ENCODE peak calls at places on chromosomes 12 and 14, in five cellular contexts. One of them, this sample, is unnamed.

GRCh38 chr12:46221255-46222128 is 47.4 kb downstream of the SLC38A1 start:
- DNase-seq in posterior cingulate gyrus: no peak
- DNase-seq in amniotic epithelial cell: peak
- DNase-seq in T-helper 1 cell: no peak
- DNase-seq in NCI-H510A treated with DMSO at 0.1 percent for 48 hours: no peak
- DNase-seq in this sample: no peak

GRCh38 chr12:108495054-108495453 is 20.0 kb upstream of the FICD start:
- DNase-seq in posterior cingulate gyrus: no peak
- DNase-seq in amniotic epithelial cell: peak
- DNase-seq in T-helper 1 cell: no peak
- DNase-seq in NCI-H510A treated with DMSO at 0.1 percent for 48 hours: no peak
- DNase-seq in this sample: no peak

GRCh38 chr14:61196792-61197191 is 84.3 kb downstream of the TMEM30B start:
- DNase-seq in posterior cingulate gyrus: no peak
- DNase-seq in amniotic epithelial cell: no peak
- DNase-seq in T-helper 1 cell: no peak
- DNase-seq in NCI-H510A treated with DMSO at 0.1 percent for 48 hours: peak
- DNase-seq in this sample: no peak

GRCh38 chr14:68704736-68705720 is 87.8 kb downstream of the ZFP36L1 start:
- DNase-seq in posterior cingulate gyrus: no peak
- DNase-seq in amniotic epithelial cell: peak
- DNase-seq in T-helper 1 cell: no peak
- DNase-seq in NCI-H510A treated with DMSO at 0.1 percent for 48 hours: no peak
- DNase-seq in this sample: no peak

GRCh38 chr12:56522486-56523193 is 1.0 kb downstream of the RBMS2 start:
- DNase-seq in posterior cingulate gyrus: no peak
- DNase-seq in amniotic epithelial cell: peak
- DNase-seq in T-helper 1 cell: no peak
- DNase-seq in NCI-H510A treated with DMSO at 0.1 percent for 48 hours: no peak
- DNase-seq in this sample: no peak

GRCh38 chr12:124524231-124524925 is 43.0 kb downstream of the NCOR2 start:
- DNase-seq in posterior cingulate gyrus: no peak
- DNase-seq in amniotic epithelial cell: peak
- DNase-seq in T-helper 1 cell: no peak
- DNase-seq in NCI-H510A treated with DMSO at 0.1 percent for 48 hours: no peak
- DNase-seq in this sample: no peak

GRCh38 chr12:53486730-53487487 is 12.3 kb downstream of the MAP3K12 start:
- DNase-seq in posterior cingulate gyrus: no peak
- DNase-seq in amniotic epithelial cell: no peak
- DNase-seq in T-helper 1 cell: no peak
- DNase-seq in NCI-H510A treated with DMSO at 0.1 percent for 48 hours: no peak
- DNase-seq in this sample: no peak

GRCh38 chr12:11896530-11896929 is 174.2 kb upstream of the BCL2L14 start:
- DNase-seq in posterior cingulate gyrus: no peak
- DNase-seq in amniotic epithelial cell: no peak
- DNase-seq in T-helper 1 cell: no peak
- DNase-seq in NCI-H510A treated with DMSO at 0.1 percent for 48 hours: peak
- DNase-seq in this sample: no peak

GRCh38 chr12:118357327-118358007 is 15.2 kb downstream of the TAOK3 start:
- DNase-seq in posterior cingulate gyrus: no peak
- DNase-seq in amniotic epithelial cell: peak
- DNase-seq in T-helper 1 cell: peak
- DNase-seq in NCI-H510A treated with DMSO at 0.1 percent for 48 hours: peak
- DNase-seq in this sample: no peak

GRCh38 chr12:4271433-4272013 is 2.0 kb upstream of the CCND2 start:
- DNase-seq in posterior cingulate gyrus: no peak
- DNase-seq in amniotic epithelial cell: no peak
- DNase-seq in T-helper 1 cell: no peak
- DNase-seq in NCI-H510A treated with DMSO at 0.1 percent for 48 hours: no peak
- DNase-seq in this sample: no peak

GRCh38 chr12:75996907-75997447 is 34.6 kb downstream of the PHLDA1 start:
- DNase-seq in posterior cingulate gyrus: no peak
- DNase-seq in amniotic epithelial cell: no peak
- DNase-seq in T-helper 1 cell: no peak
- DNase-seq in NCI-H510A treated with DMSO at 0.1 percent for 48 hours: no peak
- DNase-seq in this sample: no peak

GRCh38 chr12:29782821-29783772 is 645 bp downstream of the TMTC1 start:
- DNase-seq in posterior cingulate gyrus: peak
- DNase-seq in amniotic epithelial cell: peak
- DNase-seq in T-helper 1 cell: no peak
- DNase-seq in NCI-H510A treated with DMSO at 0.1 percent for 48 hours: no peak
- DNase-seq in this sample: peak

GRCh38 chr12:124492879-124493808 is 74.3 kb downstream of the NCOR2 start:
- DNase-seq in posterior cingulate gyrus: no peak
- DNase-seq in amniotic epithelial cell: no peak
- DNase-seq in T-helper 1 cell: no peak
- DNase-seq in NCI-H510A treated with DMSO at 0.1 percent for 48 hours: no peak
- DNase-seq in this sample: no peak

GRCh38 chr12:31591308-31591901 is 469 bp upstream of the DENND5B start:
- DNase-seq in posterior cingulate gyrus: peak
- DNase-seq in amniotic epithelial cell: peak
- DNase-seq in T-helper 1 cell: no peak
- DNase-seq in NCI-H510A treated with DMSO at 0.1 percent for 48 hours: no peak
- DNase-seq in this sample: no peak

GRCh38 chr12:122981587-122982493 is 1.4 kb downstream of the ARL6IP4 start:
- DNase-seq in posterior cingulate gyrus: no peak
- DNase-seq in amniotic epithelial cell: no peak
- DNase-seq in T-helper 1 cell: no peak
- DNase-seq in NCI-H510A treated with DMSO at 0.1 percent for 48 hours: no peak
- DNase-seq in this sample: no peak

GRCh38 chr12:125773033-125773432 is 707.8 kb downstream of the AACS start:
- DNase-seq in posterior cingulate gyrus: no peak
- DNase-seq in amniotic epithelial cell: peak
- DNase-seq in T-helper 1 cell: no peak
- DNase-seq in NCI-H510A treated with DMSO at 0.1 percent for 48 hours: no peak
- DNase-seq in this sample: peak

GRCh38 chr14:64807588-64807987 is 72.1 kb downstream of the SPTB start:
- DNase-seq in posterior cingulate gyrus: no peak
- DNase-seq in amniotic epithelial cell: no peak
- DNase-seq in T-helper 1 cell: no peak
- DNase-seq in NCI-H510A treated with DMSO at 0.1 percent for 48 hours: peak
- DNase-seq in this sample: no peak

GRCh38 chr14:105192866-105193731 is 12.0 kb upstream of the NUDT14 start:
- DNase-seq in posterior cingulate gyrus: no peak
- DNase-seq in amniotic epithelial cell: no peak
- DNase-seq in T-helper 1 cell: no peak
- DNase-seq in NCI-H510A treated with DMSO at 0.1 percent for 48 hours: no peak
- DNase-seq in this sample: no peak

GRCh38 chr12:68812553-68813241 is 4.7 kb downstream of the MDM2 start:
- DNase-seq in posterior cingulate gyrus: no peak
- DNase-seq in amniotic epithelial cell: no peak
- DNase-seq in T-helper 1 cell: no peak
- DNase-seq in NCI-H510A treated with DMSO at 0.1 percent for 48 hours: no peak
- DNase-seq in this sample: no peak

GRCh38 chr14:100762901-100763300 is 36.2 kb downstream of the DLK1 start:
- DNase-seq in posterior cingulate gyrus: no peak
- DNase-seq in amniotic epithelial cell: no peak
- DNase-seq in T-helper 1 cell: no peak
- DNase-seq in NCI-H510A treated with DMSO at 0.1 percent for 48 hours: no peak
- DNase-seq in this sample: no peak

GRCh38 chr12:120115692-120116442 is 686 bp downstream of the RAB35 start:
- DNase-seq in posterior cingulate gyrus: no peak
- DNase-seq in amniotic epithelial cell: peak
- DNase-seq in T-helper 1 cell: no peak
- DNase-seq in NCI-H510A treated with DMSO at 0.1 percent for 48 hours: peak
- DNase-seq in this sample: no peak

GRCh38 chr14:64234877-64235651 is 59.1 kb downstream of the ESR2 start:
- DNase-seq in posterior cingulate gyrus: no peak
- DNase-seq in amniotic epithelial cell: peak
- DNase-seq in T-helper 1 cell: no peak
- DNase-seq in NCI-H510A treated with DMSO at 0.1 percent for 48 hours: peak
- DNase-seq in this sample: no peak

GRCh38 chr14:85409496-85410210 is 120.3 kb upstream of the FLRT2 start:
- DNase-seq in posterior cingulate gyrus: no peak
- DNase-seq in amniotic epithelial cell: no peak
- DNase-seq in T-helper 1 cell: no peak
- DNase-seq in NCI-H510A treated with DMSO at 0.1 percent for 48 hours: no peak
- DNase-seq in this sample: no peak

GRCh38 chr12:125381373-125381772 is 316.1 kb downstream of the AACS start:
- DNase-seq in posterior cingulate gyrus: no peak
- DNase-seq in amniotic epithelial cell: no peak
- DNase-seq in T-helper 1 cell: no peak
- DNase-seq in NCI-H510A treated with DMSO at 0.1 percent for 48 hours: no peak
- DNase-seq in this sample: no peak

GRCh38 chr14:77799863-77800730 is at the start of gene ADCK1:
- DNase-seq in posterior cingulate gyrus: peak
- DNase-seq in amniotic epithelial cell: peak
- DNase-seq in T-helper 1 cell: peak
- DNase-seq in NCI-H510A treated with DMSO at 0.1 percent for 48 hours: peak
- DNase-seq in this sample: peak

GRCh38 chr12:112022241-112023016 is 9.2 kb downstream of the ERP29 start:
- DNase-seq in posterior cingulate gyrus: no peak
- DNase-seq in amniotic epithelial cell: no peak
- DNase-seq in T-helper 1 cell: no peak
- DNase-seq in NCI-H510A treated with DMSO at 0.1 percent for 48 hours: no peak
- DNase-seq in this sample: no peak

GRCh38 chr14:22928237-22929103 is 706 bp downstream of the PRMT5 start:
- DNase-seq in posterior cingulate gyrus: no peak
- DNase-seq in amniotic epithelial cell: no peak
- DNase-seq in T-helper 1 cell: no peak
- DNase-seq in NCI-H510A treated with DMSO at 0.1 percent for 48 hours: no peak
- DNase-seq in this sample: no peak

GRCh38 chr12:123991402-123991951 is 18.5 kb downstream of the ZNF664 start:
- DNase-seq in posterior cingulate gyrus: no peak
- DNase-seq in amniotic epithelial cell: no peak
- DNase-seq in T-helper 1 cell: no peak
- DNase-seq in NCI-H510A treated with DMSO at 0.1 percent for 48 hours: no peak
- DNase-seq in this sample: no peak

GRCh38 chr12:52916225-52916624 is 11.3 kb upstream of the KRT8 start:
- DNase-seq in posterior cingulate gyrus: no peak
- DNase-seq in amniotic epithelial cell: no peak
- DNase-seq in T-helper 1 cell: no peak
- DNase-seq in NCI-H510A treated with DMSO at 0.1 percent for 48 hours: no peak
- DNase-seq in this sample: no peak

GRCh38 chr14:61609885-61610284 is 85.4 kb upstream of the HIF1A start:
- DNase-seq in posterior cingulate gyrus: no peak
- DNase-seq in amniotic epithelial cell: peak
- DNase-seq in T-helper 1 cell: no peak
- DNase-seq in NCI-H510A treated with DMSO at 0.1 percent for 48 hours: no peak
- DNase-seq in this sample: no peak

GRCh38 chr12:69821032-69821431 is 4.0 kb upstream of the MYRFL start:
- DNase-seq in posterior cingulate gyrus: no peak
- DNase-seq in amniotic epithelial cell: no peak
- DNase-seq in T-helper 1 cell: no peak
- DNase-seq in NCI-H510A treated with DMSO at 0.1 percent for 48 hours: no peak
- DNase-seq in this sample: no peak

GRCh38 chr14:102323102-102323501 is 3.6 kb downstream of the ZNF839 start:
- DNase-seq in posterior cingulate gyrus: peak
- DNase-seq in amniotic epithelial cell: peak
- DNase-seq in T-helper 1 cell: no peak
- DNase-seq in NCI-H510A treated with DMSO at 0.1 percent for 48 hours: peak
- DNase-seq in this sample: no peak

GRCh38 chr14:90398841-90399540 is 2.2 kb downstream of the CALM1 start:
- DNase-seq in posterior cingulate gyrus: no peak
- DNase-seq in amniotic epithelial cell: no peak
- DNase-seq in T-helper 1 cell: no peak
- DNase-seq in NCI-H510A treated with DMSO at 0.1 percent for 48 hours: peak
- DNase-seq in this sample: no peak

GRCh38 chr12:94380507-94380906 is 79.2 kb downstream of the CEP83 start:
- DNase-seq in posterior cingulate gyrus: no peak
- DNase-seq in amniotic epithelial cell: no peak
- DNase-seq in T-helper 1 cell: no peak
- DNase-seq in NCI-H510A treated with DMSO at 0.1 percent for 48 hours: peak
- DNase-seq in this sample: no peak

GRCh38 chr12:116200812-116201211 is 76.7 kb downstream of the MED13L start:
- DNase-seq in posterior cingulate gyrus: no peak
- DNase-seq in amniotic epithelial cell: peak
- DNase-seq in T-helper 1 cell: no peak
- DNase-seq in NCI-H510A treated with DMSO at 0.1 percent for 48 hours: no peak
- DNase-seq in this sample: no peak